ENCODE peak calls at places on chromosomes 13 and 19, in four cellular contexts. W is H9, Y is mesendoderm, R is H1. S is an unnamed sample.
A peak's percentile ranks its signal among the peaks of the same experiment; 100 is the strongest.

GRCh38 chr19:2556221-2557092 is 80.5 kb downstream of the GADD45B start:
- DNase-seq in W (no peak), Y (no peak), R (no peak), S (no peak)

GRCh38 chr19:46821512-46822359 is 28.9 kb downstream of the AP2S1 start:
- DNase-seq in W (peak; percentile 41), Y (no peak), R (no peak), S (no peak)

GRCh38 chr19:15971217-15971616 is 22.4 kb downstream of the OR10H4 start:
- DNase-seq in W (no peak), Y (no peak), R (no peak), S (no peak)

GRCh38 chr13:96020155-96020575 is 33.0 kb downstream of the UGGT2 start:
- DNase-seq in W (peak; percentile 46), Y (peak; percentile 83), R (no peak), S (peak; percentile 67)

GRCh38 chr19:9155591-9155990 is 15.4 kb downstream of the ZNF317 start:
- DNase-seq in W (no peak), Y (no peak), R (no peak), S (no peak)

GRCh38 chr19:41753159-41753558 is 2.2 kb upstream of the CEACAM6 start:
- DNase-seq in W (peak; percentile 65), Y (peak; percentile 55), R (no peak), S (no peak)

GRCh38 chr13:33115274-33115673 is 99.1 kb downstream of the KL start:
- DNase-seq in W (no peak), Y (no peak), R (no peak), S (no peak)

GRCh38 chr19:49543032-49543431 is 15.2 kb downstream of the RCN3 start:
- DNase-seq in W (no peak), Y (no peak), R (no peak), S (no peak)

GRCh38 chr13:105462981-105463380 is 1072.5 kb downstream of the EFNB2 start:
- DNase-seq in W (no peak), Y (no peak), R (no peak), S (peak; percentile 62)

GRCh38 chr13:37954191-37954590 is 84.6 kb upstream of the TRPC4 start:
- DNase-seq in W (no peak), Y (no peak), R (no peak), S (no peak)

GRCh38 chr13:75418997-75419396 is 63.0 kb downstream of the TBC1D4 start:
- DNase-seq in W (no peak), Y (no peak), R (no peak), S (peak; percentile 21)

GRCh38 chr19:38023245-38023644 is 116.2 kb downstream of the SIPA1L3 start:
- DNase-seq in W (no peak), Y (no peak), R (no peak), S (peak; percentile 67)

GRCh38 chr13:20332361-20333096 is 100.4 kb upstream of the GJB6 start:
- DNase-seq in W (no peak), Y (peak; percentile 61), R (no peak), S (no peak)

GRCh38 chr19:2695288-2695866 is 7.1 kb downstream of the GNG7 start:
- DNase-seq in W (no peak), Y (no peak), R (no peak), S (no peak)

GRCh38 chr19:46390866-46391265 is 22.5 kb downstream of the CCDC8 start:
- DNase-seq in W (no peak), Y (no peak), R (no peak), S (no peak)

GRCh38 chr19:28737526-28737925 is 475.4 kb downstream of the UQCRFS1 start:
- DNase-seq in W (no peak), Y (no peak), R (no peak), S (no peak)

GRCh38 chr19:2540646-2541454 is 64.9 kb downstream of the GADD45B start:
- DNase-seq in W (peak; percentile 99), Y (peak; percentile 100), R (peak; percentile 96), S (peak; percentile 97)

GRCh38 chr19:15161028-15161984 is 39.5 kb downstream of the NOTCH3 start:
- DNase-seq in W (no peak), Y (peak; percentile 29), R (no peak), S (peak; percentile 18)

GRCh38 chr19:51186323-51186722 is 38.6 kb upstream of the CD33 start:
- DNase-seq in W (no peak), Y (no peak), R (no peak), S (no peak)

GRCh38 chr19:3398900-3399278 is 32.5 kb downstream of the NFIC start:
- DNase-seq in W (no peak), Y (no peak), R (no peak), S (no peak)

GRCh38 chr13:47835470-47836228 is 165.4 kb downstream of the SUCLA2 start:
- DNase-seq in W (no peak), Y (peak; percentile 16), R (no peak), S (no peak)

GRCh38 chr19:52200044-52200443 is 10.2 kb downstream of the PPP2R1A start:
- DNase-seq in W (no peak), Y (no peak), R (no peak), S (peak; percentile 78)
- H3K56ac ChIP-seq in W (no peak overlapping the region), Y (no peak overlapping the region), R (no peak overlapping the region), S (peak overlapping the region; percentile 34)

DNA sequence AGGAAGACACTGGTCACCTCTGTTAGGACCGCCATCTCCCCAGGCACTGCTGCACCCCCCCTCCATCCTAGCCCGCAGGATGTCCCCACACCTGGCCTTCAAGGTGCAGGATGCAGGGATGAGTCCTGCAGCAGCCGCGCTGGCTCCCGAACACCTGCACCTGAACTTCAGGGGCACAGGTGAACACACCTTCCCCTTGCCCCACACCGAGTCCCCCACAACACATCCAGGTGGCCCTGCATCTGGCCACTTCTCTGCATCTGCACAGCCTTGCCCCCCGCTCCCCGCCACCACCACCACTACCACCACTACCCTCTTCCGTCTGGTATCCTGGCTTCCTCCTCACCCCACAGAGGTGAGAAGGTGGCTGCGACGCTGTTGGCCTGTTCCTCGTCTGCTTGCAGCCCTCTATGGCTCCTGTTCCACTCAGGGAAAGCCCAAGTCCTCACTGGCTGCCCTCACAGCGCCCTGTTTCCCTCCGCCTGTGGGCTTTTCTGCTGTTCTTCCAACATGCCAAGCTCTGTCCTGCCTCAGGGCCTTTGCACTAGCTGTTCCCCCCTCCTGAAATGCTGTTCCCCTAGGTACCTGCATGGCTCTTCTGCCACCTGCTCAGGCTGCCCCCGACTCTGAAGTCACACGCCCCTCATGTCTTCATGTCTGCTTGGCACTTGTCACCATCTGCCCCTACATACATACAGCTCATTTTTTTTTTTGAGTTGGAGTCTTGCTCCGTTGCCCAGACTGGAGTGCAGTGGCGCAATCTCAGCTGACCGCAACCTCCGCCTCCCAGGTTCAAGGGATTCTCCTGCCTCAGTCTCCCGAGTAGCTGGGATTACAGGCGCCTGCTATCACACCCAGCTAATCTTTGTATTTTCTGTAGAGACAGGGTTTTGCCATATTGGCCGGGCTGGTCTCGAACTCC is 1.4 kb upstream of the CERS1 start:
- DNase-seq in W (no peak), Y (no peak), R (no peak), S (no peak)
- H3K56ac ChIP-seq in W (no peak overlapping the region), Y (no peak overlapping the region), R (no peak overlapping the region), S (no peak overlapping the region)

DNA sequence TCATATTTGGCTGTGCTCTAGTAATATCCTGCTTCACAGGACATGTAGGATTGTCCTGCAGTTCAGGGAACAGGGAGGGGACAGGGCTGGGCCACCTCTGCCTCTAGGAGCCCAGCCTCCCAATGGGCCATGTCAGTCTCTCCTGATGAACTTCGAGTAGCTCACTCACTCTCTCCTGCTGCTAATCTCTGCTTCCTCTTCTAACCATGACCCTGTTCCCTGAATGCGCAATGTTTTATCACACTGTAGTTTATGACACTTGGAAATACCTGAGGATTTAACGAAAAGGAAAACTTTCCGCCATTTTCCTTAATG is 9.2 kb downstream of the PARP4 start:
- DNase-seq in W (no peak), Y (no peak), R (no peak), S (no peak)
- H3K56ac ChIP-seq in W (no peak overlapping the region), Y (no peak overlapping the region), R (no peak overlapping the region), S (peak overlapping the region; percentile 19)

GRCh38 chr13:111429064-111429558 is 108.7 kb downstream of the TEX29 start:
- DNase-seq in W (peak; percentile 82), Y (peak; percentile 71), R (no peak), S (peak; percentile 18)
- H3K56ac ChIP-seq in W (no peak overlapping the region), Y (peak overlapping the region; percentile 75), R (no peak overlapping the region), S (no peak overlapping the region)

DNA sequence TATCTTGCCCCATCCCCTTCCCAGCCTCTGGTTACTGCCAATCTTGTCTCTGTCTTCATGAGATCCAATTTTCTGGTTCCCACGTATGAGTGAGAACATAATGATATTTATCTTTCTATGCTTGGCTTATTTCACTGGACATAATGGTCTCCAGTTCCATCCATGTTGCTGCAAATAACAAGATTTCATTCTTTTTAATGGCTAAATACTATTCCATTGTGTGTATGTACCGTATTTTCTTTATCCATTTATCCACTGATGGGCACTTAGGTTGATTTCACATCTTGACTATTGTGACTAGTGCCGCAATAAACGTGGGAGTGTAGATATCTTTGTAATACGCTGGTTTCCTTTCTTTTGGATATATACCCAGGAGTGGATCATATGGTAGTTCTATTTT is 43.0 kb downstream of the CHST8 start:
- DNase-seq in W (no peak), Y (no peak), R (no peak), S (no peak)
- H3K56ac ChIP-seq in W (no peak overlapping the region), Y (no peak overlapping the region), R (no peak overlapping the region), S (no peak overlapping the region)

GRCh38 chr13:98549728-98550317 is 27.1 kb downstream of the STK24 start:
- DNase-seq in W (no peak), Y (no peak), R (no peak), S (peak; percentile 60)

GRCh38 chr13:98547455-98547854 is 29.5 kb downstream of the STK24 start:
- DNase-seq in W (no peak), Y (no peak), R (no peak), S (no peak)

GRCh38 chr13:98546402-98546801 is 30.5 kb downstream of the STK24 start:
- DNase-seq in W (no peak), Y (peak; percentile 49), R (no peak), S (no peak)

GRCh38 chr13:98549006-98549727 is 27.7 kb downstream of the STK24 start:
- DNase-seq in W (no peak), Y (no peak), R (no peak), S (peak; percentile 98)

DNA sequence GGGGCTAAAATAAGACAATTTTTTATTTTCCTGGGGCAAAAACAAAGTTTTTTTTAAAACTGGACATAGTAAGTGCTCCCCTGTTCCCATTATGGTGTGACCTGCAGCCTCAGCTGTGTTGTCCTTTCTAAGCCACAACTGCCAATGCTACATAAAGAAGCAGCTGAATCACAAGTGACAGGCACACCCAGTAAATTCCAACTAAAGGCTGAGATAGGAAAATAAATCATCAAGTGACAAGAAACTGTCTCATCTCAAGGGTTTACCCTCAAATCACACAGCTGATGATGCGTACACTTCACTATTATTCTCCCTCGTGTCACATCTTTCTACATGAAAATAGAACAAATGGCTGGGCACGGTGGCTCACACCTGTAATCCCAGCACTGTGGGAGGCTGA is 28.7 kb downstream of the STK24 start:
- DNase-seq in W (no peak), Y (no peak), R (no peak), S (peak; percentile 42)
- H3K56ac ChIP-seq in W (no peak overlapping the region), Y (no peak overlapping the region), R (no peak overlapping the region), S (no peak overlapping the region)

GRCh38 chr19:35223084-35223790 is 5.3 kb downstream of the FAM187B start:
- DNase-seq in W (no peak), Y (no peak), R (no peak), S (no peak)
- H3K56ac ChIP-seq in W (no peak overlapping the region), Y (no peak overlapping the region), R (no peak overlapping the region), S (no peak overlapping the region)

S was measured in IMR-90.